ENCODE peak calls at places on chromosomes 7 and 10, in four cellular contexts. J is HepG2, A is GM23338, Y is K562. G is an unnamed sample.

GRCh38 chr10:65898055-65898454 is 1027.8 kb upstream of the LRRTM3 start:
- ATAC-seq in A (no peak), Y (no peak), J (no peak), G (no peak)

GRCh38 chr7:1231214-1232102 is 1.2 kb upstream of the UNCX start:
- ATAC-seq in J (peak; percentile 24), A (peak; percentile 0), Y (no peak), G (no peak)

GRCh38 chr7:85773116-85773783 is 586.4 kb upstream of the SEMA3D start:
- ATAC-seq in Y (no peak), A (no peak), J (no peak), G (peak; percentile 74)

GRCh38 chr10:84205853-84206513 is 11.6 kb downstream of the CDHR1 start:
- ATAC-seq in A (no peak), Y (no peak), J (no peak), G (no peak)

GRCh38 chr7:8481752-8482446 is 48.5 kb downstream of the NXPH1 start:
- ATAC-seq in Y (no peak), J (no peak), A (peak; percentile 71), G (no peak)

GRCh38 chr10:22023508-22023907 is 20.0 kb upstream of the DNAJC1 start:
- ATAC-seq in J (no peak), A (no peak), Y (no peak), G (no peak)

GRCh38 chr7:151125459-151125834 is 39.2 kb downstream of the AGAP3 start:
- ATAC-seq in Y (no peak), A (peak; percentile 59), J (no peak), G (peak; percentile 10)

GRCh38 chr7:34036069-34036920 is 131.0 kb downstream of the BMPER start:
- ATAC-seq in A (peak; percentile 73), J (peak; percentile 99), Y (peak; percentile 47), G (no peak)

GRCh38 chr7:128812514-128813168 is 17.6 kb upstream of the FLNC start:
- ATAC-seq in A (peak; percentile 76), Y (peak; percentile 92), J (no peak), G (peak; percentile 43)

GRCh38 chr10:77959384-77959783 is 32.8 kb upstream of the DLG5 start:
- ATAC-seq in Y (no peak), J (no peak), A (no peak), G (peak; percentile 59)
- H3K27ac ChIP-seq in Y (no peak overlapping the region), J (no peak overlapping the region), A (no peak overlapping the region), G (peak overlapping the region; percentile 75)

DNA sequence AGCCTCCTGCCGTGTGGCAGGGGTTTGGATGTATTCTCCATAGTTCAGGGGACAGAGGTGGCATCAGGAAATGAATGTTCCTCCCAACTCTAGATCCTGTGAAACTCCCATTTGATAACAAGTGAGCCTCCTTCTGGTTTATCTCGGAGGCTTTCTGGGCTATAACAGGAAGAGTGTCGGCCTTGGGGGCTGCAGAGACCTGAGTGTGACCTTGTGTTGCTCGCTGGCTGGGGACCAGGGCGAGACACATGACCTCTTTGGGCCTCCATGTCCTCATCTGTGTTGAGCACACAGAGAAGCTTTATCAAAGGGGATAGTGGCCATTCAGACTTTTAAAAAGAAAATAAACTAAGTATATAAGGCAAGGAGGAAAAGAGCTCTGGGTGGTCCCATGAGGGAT is 78.0 kb upstream of the SMNDC1 start:
- ATAC-seq in A (no peak), J (no peak), Y (no peak), G (no peak)
- TF ChIP-seq POLR2AphosphoS5 in A (no peak), J (no peak), Y (no peak), G (no peak)

DNA sequence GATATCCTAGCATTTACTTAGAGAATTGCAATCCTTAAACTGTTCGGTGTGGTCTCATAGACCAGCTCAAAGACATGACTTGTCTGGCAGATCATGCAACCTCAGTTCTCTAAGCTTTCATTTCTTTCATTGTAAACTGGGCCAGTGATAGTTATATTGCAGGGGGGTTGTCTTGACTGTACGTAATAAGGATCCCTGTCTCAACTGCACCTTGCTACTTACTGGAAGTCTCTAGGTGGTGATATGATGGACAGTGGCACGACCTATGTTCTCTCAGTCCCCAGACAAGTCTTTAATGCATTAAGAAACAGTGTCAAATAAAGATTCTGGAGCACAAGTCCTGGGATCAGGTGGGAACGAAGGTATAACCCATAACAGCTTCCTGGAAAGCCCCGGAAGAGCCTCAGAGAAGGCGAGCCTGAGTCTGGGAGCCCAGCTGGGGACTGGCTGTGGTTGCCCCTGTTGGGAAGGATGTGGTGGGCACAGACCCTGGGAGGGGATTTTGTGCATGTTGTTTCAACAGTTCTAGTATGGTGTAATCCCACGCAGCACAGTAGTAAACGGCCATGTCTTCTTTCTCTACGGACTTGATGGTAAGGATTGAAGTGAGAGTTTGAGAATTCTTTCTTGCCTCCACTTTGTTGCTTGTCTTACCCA is 26.0 kb upstream of the TARP start:
- ATAC-seq in J (no peak), A (no peak), Y (peak; percentile 15), G (no peak)
- H3K27ac ChIP-seq in J (no peak overlapping the region), A (no peak overlapping the region), Y (no peak overlapping the region), G (no peak overlapping the region)

GRCh38 chr7:152133804-152134203 is 108.3 kb downstream of the GALNT11 start:
- ATAC-seq in Y (no peak), A (no peak), J (peak; percentile 16), G (no peak)
- TF ChIP-seq POLR2AphosphoS5 in Y (peak; percentile 14), A (no peak), J (no peak), G (no peak)

DNA sequence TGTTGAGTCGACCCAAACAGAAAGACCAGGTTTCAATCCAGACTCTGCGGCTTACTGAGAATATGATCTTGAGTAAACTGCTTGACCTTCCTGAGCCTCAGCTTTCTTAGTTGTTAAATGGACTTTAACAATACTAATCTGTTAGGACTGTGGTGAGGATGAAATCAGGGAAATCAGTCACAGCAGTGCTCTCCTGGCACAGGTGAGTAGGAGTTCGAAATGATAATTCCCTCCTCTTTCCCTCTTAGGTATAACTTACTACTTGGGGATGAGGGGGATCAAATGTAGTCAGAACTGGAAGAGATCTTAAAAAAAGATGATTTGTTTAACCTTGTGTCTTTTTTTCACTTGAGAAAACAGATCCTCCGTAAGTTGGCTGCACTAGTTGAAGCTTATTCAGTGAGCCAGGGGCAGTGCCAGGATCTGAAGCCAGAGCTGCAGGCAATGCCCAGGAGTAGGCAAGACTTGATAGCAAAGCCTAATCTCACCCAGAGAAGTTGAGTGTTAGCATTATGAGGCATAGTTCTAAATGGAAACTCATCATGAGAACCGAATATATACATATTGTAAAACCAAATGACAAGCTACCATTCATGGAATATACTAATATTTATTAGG is 1.8 kb upstream of the MAGI2 start:
- ATAC-seq in J (no peak), Y (no peak), A (no peak), G (no peak)
- H3K27ac ChIP-seq in J (no peak overlapping the region), Y (no peak overlapping the region), A (no peak overlapping the region), G (peak overlapping the region; percentile 52)

G was measured in gastroesophageal sphincter.